ENCODE peak calls at places on chromosomes 12 and 14, in seven cellular contexts. K is GM13976, B is GM13977, D is GM20000, U is cardiac muscle cell, M is osteocyte, N is epithelial cell of proximal tubule. R is an unnamed sample.

GRCh38 chr12:28026701-28027100 is 54.2 kb upstream of the PTHLH start:
- DNase-seq in U (peak), M (no peak), K (no peak), N (no peak), B (no peak), D (no peak), R (no peak)

GRCh38 chr12:39006286-39006685 is 100.9 kb upstream of the CPNE8 start:
- DNase-seq in D (no peak), N (peak), U (no peak), M (no peak), B (no peak), K (no peak), R (no peak)

GRCh38 chr14:25400607-25401206 is 350.8 kb upstream of the STXBP6 start:
- DNase-seq in D (no peak), K (no peak), N (peak), M (no peak), U (peak), B (peak), R (no peak)

GRCh38 chr12:29155079-29155478 is 6.0 kb downstream of the FAR2 start:
- DNase-seq in N (no peak), B (no peak), K (no peak), U (no peak), D (peak), M (no peak), R (no peak)

GRCh38 chr12:123923927-123924326 is 48.7 kb downstream of the CCDC92 start:
- DNase-seq in M (no peak), D (no peak), B (no peak), U (no peak), N (no peak), K (no peak), R (no peak)

GRCh38 chr12:14369322-14369721 is 3.8 kb downstream of the ATF7IP start:
- DNase-seq in D (no peak), N (no peak), M (no peak), U (no peak), K (no peak), B (no peak), R (no peak)

GRCh38 chr12:84069699-84070098 is 842.9 kb downstream of the SLC6A15 start:
- DNase-seq in U (no peak), B (no peak), N (no peak), D (no peak), M (no peak), K (no peak), R (no peak)

GRCh38 chr12:62250671-62251608 is 9.3 kb upstream of the USP15 start:
- DNase-seq in N (no peak), D (peak), K (peak), U (peak), M (no peak), B (peak), R (no peak)

GRCh38 chr14:26370118-26370517 is 227.7 kb downstream of the NOVA1 start:
- DNase-seq in K (no peak), N (peak), D (no peak), B (no peak), M (no peak), U (peak), R (no peak)

GRCh38 chr12:13816394-13816793 is 165.0 kb downstream of the GRIN2B start:
- DNase-seq in D (no peak), K (no peak), U (no peak), M (no peak), B (no peak), N (no peak), R (no peak)

GRCh38 chr14:54453252-54453651 is 12.1 kb upstream of the CNIH1 start:
- DNase-seq in M (no peak), K (no peak), B (no peak), D (no peak), N (no peak), U (no peak), R (no peak)

GRCh38 chr14:79949906-79950305 is 261.4 kb downstream of the DIO2 start:
- DNase-seq in N (no peak), M (no peak), U (no peak), D (no peak), K (no peak), B (no peak), R (no peak)

GRCh38 chr14:50533806-50534205 is 1.4 kb upstream of the MAP4K5 start:
- DNase-seq in D (no peak), K (no peak), M (no peak), N (no peak), U (no peak), B (no peak), R (no peak)

GRCh38 chr14:25048170-25049126 is 1.5 kb downstream of the STXBP6 start:
- DNase-seq in D (no peak), N (no peak), B (no peak), M (no peak), K (no peak), U (peak), R (no peak)

GRCh38 chr12:60184096-60184495 is 588.3 kb downstream of the SLC16A7 start:
- DNase-seq in U (no peak), K (no peak), M (no peak), D (no peak), B (no peak), N (no peak), R (no peak)

GRCh38 chr14:44404021-44404420 is 103.1 kb downstream of the FSCB start:
- DNase-seq in D (no peak), U (peak), N (no peak), B (no peak), K (no peak), M (no peak), R (no peak)

GRCh38 chr12:15131462-15131861 is 89.8 kb downstream of the RERG start:
- DNase-seq in D (no peak), B (no peak), K (no peak), U (no peak), N (no peak), M (no peak), R (no peak)

GRCh38 chr14:32010561-32011188 is 66.4 kb upstream of the ARHGAP5 start:
- DNase-seq in M (no peak), B (no peak), N (no peak), U (peak), D (no peak), K (no peak), R (no peak)

GRCh38 chr14:87805315-87805723 is 187.7 kb downstream of the GALC start:
- DNase-seq in U (peak), B (peak), N (peak), D (peak), K (peak), M (no peak), R (no peak)

GRCh38 chr14:90382491-90383125 is 14.2 kb upstream of the CALM1 start:
- DNase-seq in K (peak), N (no peak), D (peak), M (no peak), U (peak), B (no peak), R (no peak)

GRCh38 chr14:74954947-74955228 is 509 bp downstream of the PGF start:
- DNase-seq in U (peak), M (no peak), B (no peak), K (no peak), D (no peak), N (no peak), R (no peak)

GRCh38 chr14:36264107-36264506 is 56.3 kb downstream of the MBIP start:
- DNase-seq in N (no peak), U (no peak), D (no peak), M (no peak), K (no peak), B (no peak), R (no peak)

GRCh38 chr14:89911018-89911919 is 43.3 kb downstream of the EFCAB11 start:
- DNase-seq in B (no peak), M (no peak), K (no peak), U (peak), D (no peak), N (no peak), R (no peak)

GRCh38 chr14:68139466-68140110 is 320.0 kb downstream of the RAD51B start:
- DNase-seq in N (no peak), K (no peak), D (no peak), M (no peak), B (no peak), U (no peak), R (no peak)

GRCh38 chr12:63206908-63207307 is 55.9 kb upstream of the AVPR1A start:
- DNase-seq in U (peak), B (no peak), M (no peak), K (no peak), N (peak), D (no peak), R (no peak)

GRCh38 chr14:99537399-99537798 is 56.2 kb downstream of the CCNK start:
- DNase-seq in K (no peak), D (no peak), B (no peak), U (peak), N (peak), M (no peak), R (no peak)

GRCh38 chr14:30417121-30417520 is 141.8 kb upstream of the G2E3 start:
- DNase-seq in K (no peak), M (no peak), B (no peak), U (no peak), D (no peak), N (no peak), R (no peak)

GRCh38 chr14:57865450-57866198 is at the start of gene SLC35F4:
- DNase-seq in B (peak), D (peak), N (no peak), U (peak), K (no peak), M (no peak), R (no peak)

GRCh38 chr14:88785911-88786310 is 6.8 kb downstream of the EML5 start:
- DNase-seq in B (no peak), M (no peak), U (no peak), K (no peak), N (no peak), D (no peak), R (no peak)

GRCh38 chr12:46920503-46920902 is 94.7 kb upstream of the SLC38A4 start:
- DNase-seq in M (no peak), B (peak), D (peak), U (no peak), N (no peak), K (peak), R (no peak)

GRCh38 chr12:79557690-79558315 is 133.0 kb downstream of the PAWR start:
- DNase-seq in N (no peak), M (no peak), D (no peak), U (peak), K (no peak), B (no peak), R (peak)

GRCh38 chr14:61927015-61927414 is 164.8 kb downstream of the SNAPC1 start:
- DNase-seq in N (peak), B (no peak), K (no peak), U (no peak), D (no peak), M (no peak), R (no peak)

GRCh38 chr14:32693114-32693513 is 245.6 kb upstream of the NPAS3 start:
- DNase-seq in D (no peak), N (peak), M (no peak), K (no peak), B (no peak), U (peak), R (no peak)

GRCh38 chr12:31479516-31480210 is 111.3 kb downstream of the DENND5B start:
- DNase-seq in U (no peak), N (no peak), M (no peak), D (no peak), B (no peak), K (no peak), R (no peak)

GRCh38 chr12:29066061-29066588 is 83.0 kb upstream of the FAR2 start:
- DNase-seq in D (no peak), B (no peak), N (no peak), U (peak), K (no peak), M (no peak), R (no peak)

GRCh38 chr12:90833228-90833627 is 121.7 kb downstream of the CCER1 start:
- DNase-seq in M (no peak), K (no peak), U (no peak), B (no peak), D (no peak), N (no peak), R (no peak)

GRCh38 chr14:94019329-94019728 is 6.8 kb upstream of the OTUB2 start:
- DNase-seq in K (no peak), D (no peak), M (no peak), U (no peak), B (no peak), N (no peak), R (no peak)

GRCh38 chr12:120199595-120200306 is 1.2 kb downstream of the RPLP0 start:
- DNase-seq in K (no peak), U (peak), N (no peak), M (no peak), B (no peak), D (no peak), R (peak)

GRCh38 chr14:101544550-101544949 is 16.7 kb upstream of the DIO3 start:
- DNase-seq in U (no peak), K (no peak), D (no peak), B (no peak), N (no peak), M (no peak), R (no peak)

DNA sequence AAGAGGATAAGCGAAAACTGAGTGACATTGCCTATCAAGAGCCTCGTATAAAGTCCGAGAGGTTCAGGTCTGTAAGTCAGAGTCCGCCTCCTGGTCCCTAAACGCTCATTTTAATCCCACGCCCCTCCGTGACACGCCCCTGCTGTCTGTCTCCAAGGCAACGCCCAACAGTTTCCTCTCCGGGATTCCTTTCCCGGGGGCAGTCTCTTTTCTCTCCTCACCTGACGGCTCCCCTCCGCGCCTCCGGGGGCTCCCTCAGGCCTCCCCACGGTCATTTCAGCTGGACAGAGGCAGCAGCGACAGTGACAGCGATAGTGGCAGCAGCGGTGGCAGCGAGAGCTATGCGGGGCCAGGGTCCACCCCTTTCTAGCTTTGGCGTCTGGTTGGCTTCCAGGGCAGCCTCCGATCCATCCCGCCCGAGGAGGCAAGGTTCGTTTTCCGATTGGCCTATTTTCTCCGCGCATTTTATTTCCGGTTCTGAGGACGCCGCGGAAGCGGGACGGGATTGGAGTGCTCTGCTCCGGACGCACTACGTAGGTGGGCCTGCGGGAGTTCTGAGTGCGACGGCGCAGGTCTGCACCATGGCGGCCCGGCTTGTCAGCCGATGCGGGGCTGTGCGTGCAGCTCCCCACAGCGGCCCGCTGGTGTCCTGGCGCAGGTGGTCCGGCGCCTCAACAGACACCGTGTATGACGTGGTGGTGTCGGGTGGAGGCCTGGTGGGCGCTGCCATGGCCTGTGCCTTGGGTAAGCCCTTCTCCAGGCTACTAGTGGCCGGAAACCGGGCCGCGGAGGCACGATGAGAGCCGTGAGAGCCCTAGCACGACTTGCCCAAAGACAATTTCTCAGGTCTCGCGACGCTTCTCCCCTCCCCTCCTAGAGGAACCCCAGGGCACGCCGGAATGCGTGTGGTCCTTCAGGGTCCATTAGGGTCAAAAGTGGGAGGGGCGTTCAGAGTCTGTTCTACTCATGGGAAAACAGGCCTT is at the start of the genes COQ6 and FAM161B:
- DNase-seq in K (peak), D (peak), N (peak), U (peak), B (peak), M (peak), R (peak)
- TF ChIP-seq CTCF in K (peak), D (no peak), N (no peak), U (no peak), B (peak), M (peak), R (no peak)

GRCh38 chr14:69672372-69672771 is 61.0 kb downstream of the SUSD6 start:
- DNase-seq in U (no peak), M (no peak), N (no peak), K (no peak), B (no peak), D (no peak), R (no peak)

GRCh38 chr14:69675246-69675583 is 63.8 kb downstream of the SUSD6 start:
- DNase-seq in D (no peak), K (no peak), N (no peak), B (no peak), U (no peak), M (no peak), R (no peak)

GRCh38 chr14:69674546-69675245 is 63.3 kb downstream of the SUSD6 start:
- DNase-seq in B (no peak), U (no peak), D (no peak), M (no peak), N (no peak), K (no peak), R (no peak)

GRCh38 chr14:69673099-69673498 is 61.7 kb downstream of the SUSD6 start:
- DNase-seq in U (no peak), N (no peak), M (no peak), B (no peak), D (no peak), K (no peak), R (no peak)

DNA sequence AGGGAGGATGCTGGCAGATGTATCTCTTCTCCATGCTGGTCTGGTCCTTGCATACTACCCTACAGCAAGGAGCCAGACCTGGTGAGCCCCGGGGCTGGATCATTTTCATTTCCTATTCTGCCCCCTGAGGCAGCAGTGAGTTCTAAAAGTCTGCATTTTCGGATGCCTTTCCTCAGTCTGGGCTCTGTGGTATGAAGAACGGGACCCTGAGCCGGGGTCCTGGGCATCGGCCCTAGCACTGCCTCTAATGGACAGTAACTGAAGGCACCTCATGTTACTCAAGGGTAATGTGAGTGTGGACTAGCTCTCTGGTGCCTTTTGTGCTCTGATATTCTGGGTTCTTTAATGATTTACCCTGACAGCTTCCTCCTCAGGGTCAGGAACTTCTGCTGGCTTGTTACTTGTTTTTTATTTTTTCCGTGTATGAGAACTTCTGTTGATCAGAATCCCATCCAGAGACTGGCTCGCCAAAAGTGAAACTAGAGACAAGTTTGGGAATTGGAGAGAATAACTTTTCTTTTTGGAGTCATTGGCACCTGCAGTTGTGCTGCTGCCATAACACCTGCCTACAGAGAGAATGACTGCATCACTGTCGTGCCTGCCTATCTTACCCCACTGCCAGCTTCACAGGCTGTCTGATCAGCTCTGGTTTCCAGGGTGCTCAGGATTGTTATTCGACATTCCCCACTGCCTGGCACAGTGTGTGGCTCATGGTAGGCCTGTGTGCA is 62.3 kb downstream of the SUSD6 start:
- DNase-seq in D (no peak), N (no peak), M (no peak), U (no peak), K (no peak), B (no peak), R (no peak)
- TF ChIP-seq CTCF in D (no peak), N (no peak), M (no peak), U (no peak), K (peak), B (no peak), R (no peak)

GRCh38 chr12:105641742-105642141 is 311.3 kb downstream of the C12orf75 start:
- DNase-seq in U (no peak), K (no peak), B (no peak), D (no peak), N (no peak), M (no peak), R (no peak)
- TF ChIP-seq CTCF in U (no peak), K (no peak), B (no peak), D (no peak), N (no peak), M (no peak), R (no peak)

GRCh38 chr12:89769483-89769818 is 60.8 kb upstream of the ATP2B1 start:
- DNase-seq in N (no peak), K (no peak), D (no peak), U (no peak), B (no peak), M (no peak), R (no peak)
- TF ChIP-seq CTCF in N (peak), K (no peak), D (no peak), U (no peak), B (no peak), M (no peak), R (no peak)

GRCh38 chr12:64466178-64466577 is 14.3 kb downstream of the TBK1 start:
- DNase-seq in B (no peak), D (no peak), K (no peak), N (no peak), M (no peak), U (no peak), R (no peak)
- TF ChIP-seq CTCF in B (no peak), D (no peak), K (no peak), N (no peak), M (no peak), U (no peak), R (no peak)

DNA sequence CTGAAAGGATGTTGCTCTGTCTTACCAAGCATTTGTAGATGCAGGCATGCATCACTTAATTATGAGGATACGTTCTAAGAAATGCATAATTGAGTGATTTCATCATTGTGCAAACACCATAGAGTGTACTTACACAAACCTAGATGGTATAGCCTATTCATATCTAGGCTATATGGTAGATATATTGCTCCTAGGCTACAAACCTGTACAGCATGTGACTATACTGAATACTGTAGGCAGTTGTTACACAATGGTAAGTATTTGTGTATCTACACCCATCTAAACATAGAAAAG is 75.9 kb downstream of the IFT81 start:
- DNase-seq in N (no peak), B (no peak), D (no peak), M (no peak), U (peak), K (no peak), R (no peak)
- TF ChIP-seq CTCF in N (no peak), B (no peak), D (no peak), M (no peak), U (no peak), K (no peak), R (no peak)

GRCh38 chr14:71620401-71620800 is 311.8 kb upstream of the RGS6 start:
- DNase-seq in M (no peak), N (peak), D (no peak), U (peak), K (no peak), B (no peak), R (no peak)
- TF ChIP-seq CTCF in M (no peak), N (no peak), D (no peak), U (no peak), K (no peak), B (no peak), R (no peak)

DNA sequence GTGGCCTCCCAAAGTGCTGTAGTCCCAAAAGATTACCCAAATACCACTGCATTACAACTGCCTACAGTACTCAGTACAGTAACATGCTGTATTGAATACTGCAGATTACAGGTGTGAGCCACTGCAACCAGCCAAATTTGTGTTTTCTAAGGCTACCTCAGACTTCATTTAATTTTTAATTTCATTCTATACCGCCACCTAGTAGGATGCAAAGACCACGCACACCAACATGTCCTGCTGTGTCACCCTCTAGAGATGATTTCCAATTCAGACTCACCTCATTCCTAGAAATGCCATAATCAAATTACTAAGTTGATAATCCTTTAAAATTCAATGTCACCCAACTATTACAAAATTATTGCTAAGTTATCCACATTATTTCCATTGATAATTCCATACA is 15.1 kb downstream of the DICER1 start:
- DNase-seq in U (no peak), N (no peak), M (no peak), K (no peak), B (no peak), D (no peak), R (no peak)
- TF ChIP-seq CTCF in U (no peak), N (no peak), M (no peak), K (no peak), B (no peak), D (no peak), R (no peak)

R was measured in AG09319.